ENCODE peak calls at places on chromosomes 5 and 9, in four cellular contexts. E, G, U and P are unnamed samples.

GRCh38 chr5:157271740-157272271 is 5.9 kb downstream of the CYFIP2 start:
- DNase-seq in E (no peak), G (no peak), U (peak), P (no peak)

GRCh38 chr9:78144663-78145377 is 91.1 kb upstream of the CEP78 start:
- DNase-seq in E (no peak), G (no peak), U (no peak), P (no peak)

GRCh38 chr5:89083791-89084190 is 200.8 kb upstream of the MEF2C start:
- DNase-seq in E (no peak), G (no peak), U (no peak), P (no peak)

GRCh38 chr9:136013116-136013515 is 51.9 kb upstream of the UBAC1 start:
- DNase-seq in E (no peak), G (no peak), U (no peak), P (no peak)

GRCh38 chr5:73447234-73448071 is 1.1 kb downstream of the FOXD1 start:
- DNase-seq in E (no peak), G (peak), U (no peak), P (no peak)

GRCh38 chr5:72268753-72269410 is 51.2 kb downstream of the MRPS27 start:
- DNase-seq in E (no peak), G (peak), U (peak), P (peak)

GRCh38 chr5:139543423-139543991 is 17.6 kb upstream of the UBE2D2 start:
- DNase-seq in E (no peak), G (peak), U (no peak), P (no peak)

GRCh38 chr9:7105095-7105494 is 347.3 kb downstream of the KDM4C start:
- DNase-seq in E (no peak), G (no peak), U (no peak), P (no peak)

GRCh38 chr9:14488421-14489190 is 174.7 kb upstream of the NFIB start:
- DNase-seq in E (no peak), G (no peak), U (no peak), P (no peak)

GRCh38 chr5:137575847-137576246 is 76.7 kb upstream of the SPOCK1 start:
- DNase-seq in E (no peak), G (no peak), U (no peak), P (peak)

GRCh38 chr5:15014809-15015208 is 143.2 kb upstream of the ANKH start:
- DNase-seq in E (no peak), G (no peak), U (no peak), P (no peak)

GRCh38 chr9:81318571-81318970 is 370.8 kb downstream of the TLE1 start:
- DNase-seq in E (no peak), G (no peak), U (no peak), P (no peak)

GRCh38 chr9:14645648-14646047 is 47.6 kb downstream of the ZDHHC21 start:
- DNase-seq in E (no peak), G (no peak), U (no peak), P (no peak)

GRCh38 chr5:174096619-174097018 is 51.1 kb downstream of the NSG2 start:
- DNase-seq in E (no peak), G (no peak), U (no peak), P (no peak)

GRCh38 chr5:79857692-79858091 is 133.4 kb downstream of the MTX3 start:
- DNase-seq in E (no peak), G (no peak), U (no peak), P (no peak)

GRCh38 chr9:136296434-136297015 is 7.4 kb downstream of the CCDC187 start:
- DNase-seq in E (no peak), G (no peak), U (no peak), P (no peak)

GRCh38 chr5:173010547-173011464 is 27.2 kb downstream of the ATP6V0E1 start:
- DNase-seq in E (no peak), G (no peak), U (no peak), P (no peak)

GRCh38 chr9:109181284-109181683 is 14.2 kb upstream of the FRRS1L start:
- DNase-seq in E (no peak), G (no peak), U (no peak), P (no peak)